ENCODE peak calls at places on chromosomes 2 and 18, in eight cellular contexts. C is HCT116, M is K562, V is SK-N-SH, D is H1, Z is HepG2, O is endothelial cell of umbilical vein, F is GM12878. E is an unnamed sample.

GRCh38 chr18:6885992-6886823 is 156.7 kb downstream of the ARHGAP28 start:
- DNase-seq in D (no peak), Z (peak; percentile 35), C (no peak), M (peak; percentile 70), F (no peak), O (peak; percentile 62), V (peak; percentile 65), E (peak; percentile 77)

GRCh38 chr2:185738679-185739472 is at the start of gene FSIP2:
- DNase-seq in F (no peak), V (no peak), Z (peak; percentile 65), D (peak; percentile 89), O (peak; percentile 84), M (peak; percentile 63), C (no peak), E (peak; percentile 94)

GRCh38 chr18:5175378-5175777 is 21.7 kb downstream of the AKAIN1 start:
- DNase-seq in O (no peak), F (no peak), D (no peak), M (no peak), C (no peak), V (no peak), Z (no peak), E (no peak)

GRCh38 chr18:37484893-37485834 is 80.4 kb downstream of the CELF4 start:
- DNase-seq in V (no peak), C (peak; percentile 8), M (peak; percentile 71), D (peak; percentile 43), F (no peak), Z (no peak), O (no peak), E (peak; percentile 78)

GRCh38 chr2:181036848-181037603 is 56.6 kb downstream of the UBE2E3 start:
- DNase-seq in M (no peak), V (no peak), Z (no peak), D (no peak), O (no peak), F (no peak), C (no peak), E (no peak)

GRCh38 chr18:58373486-58373885 is 255.4 kb downstream of the ALPK2 start:
- DNase-seq in D (no peak), F (no peak), O (no peak), Z (no peak), V (no peak), M (no peak), C (no peak), E (no peak)

GRCh38 chr2:196798980-196799379 is 503 bp downstream of the GTF3C3 start:
- DNase-seq in M (peak; percentile 7), C (no peak), V (peak; percentile 12), D (no peak), O (no peak), F (no peak), Z (peak; percentile 23), E (no peak)

GRCh38 chr2:131105950-131106801 is 1.0 kb downstream of the PLEKHB2 start:
- DNase-seq in O (peak; percentile 57), M (peak; percentile 40), F (peak; percentile 16), V (peak; percentile 27), C (no peak), Z (peak; percentile 84), D (no peak), E (peak; percentile 30)

GRCh38 chr18:42446195-42446594 is 491.2 kb downstream of the PIK3C3 start:
- DNase-seq in V (no peak), C (no peak), Z (peak; percentile 94), O (peak; percentile 2), F (no peak), D (no peak), M (no peak), E (no peak)

GRCh38 chr2:43027103-43027482 is 199.3 kb downstream of the ZFP36L2 start:
- DNase-seq in Z (no peak), D (no peak), V (no peak), M (no peak), O (no peak), F (no peak), C (no peak), E (no peak)

GRCh38 chr2:166234112-166234846 is 106.5 kb upstream of the SCN1A start:
- DNase-seq in Z (peak; percentile 58), M (no peak), D (no peak), O (peak; percentile 88), C (no peak), F (no peak), V (no peak), E (no peak)

GRCh38 chr2:240060977-240061591 is 7.8 kb upstream of the OR6B3 start:
- DNase-seq in C (peak; percentile 54), F (no peak), M (peak; percentile 24), D (no peak), Z (peak; percentile 57), O (peak; percentile 60), V (peak; percentile 63), E (peak; percentile 69)

GRCh38 chr2:13884271-13884976 is 748.1 kb upstream of the LRATD1 start:
- DNase-seq in Z (no peak), C (no peak), D (no peak), M (no peak), F (no peak), V (no peak), O (no peak), E (peak; percentile 10)

GRCh38 chr18:35408843-35409261 is 31.7 kb upstream of the ZNF396 start:
- DNase-seq in Z (peak; percentile 65), O (no peak), V (no peak), F (no peak), M (no peak), C (no peak), D (no peak), E (no peak)

GRCh38 chr2:176132397-176133086 is 3.0 kb downstream of the HOXD8 start:
- DNase-seq in C (no peak), Z (no peak), M (no peak), V (no peak), F (no peak), D (no peak), O (peak; percentile 86), E (no peak)

GRCh38 chr2:70214958-70215357 is 24.1 kb upstream of the C2orf42 start:
- DNase-seq in O (no peak), F (no peak), M (no peak), V (no peak), C (no peak), Z (no peak), D (no peak), E (no peak)

GRCh38 chr2:101328474-101329007 is 20.0 kb upstream of the RNF149 start:
- DNase-seq in Z (no peak), M (no peak), O (peak; percentile 98), C (no peak), F (peak; percentile 11), V (no peak), D (no peak), E (no peak)

GRCh38 chr2:191366199-191366598 is 121.0 kb downstream of the MYO1B start:
- DNase-seq in M (no peak), D (no peak), Z (no peak), C (no peak), O (no peak), F (no peak), V (no peak), E (no peak)

GRCh38 chr2:38248707-38249106 is 128.4 kb downstream of the ATL2 start:
- DNase-seq in M (no peak), D (no peak), F (no peak), V (peak; percentile 27), Z (no peak), C (no peak), O (no peak), E (no peak)

DNA sequence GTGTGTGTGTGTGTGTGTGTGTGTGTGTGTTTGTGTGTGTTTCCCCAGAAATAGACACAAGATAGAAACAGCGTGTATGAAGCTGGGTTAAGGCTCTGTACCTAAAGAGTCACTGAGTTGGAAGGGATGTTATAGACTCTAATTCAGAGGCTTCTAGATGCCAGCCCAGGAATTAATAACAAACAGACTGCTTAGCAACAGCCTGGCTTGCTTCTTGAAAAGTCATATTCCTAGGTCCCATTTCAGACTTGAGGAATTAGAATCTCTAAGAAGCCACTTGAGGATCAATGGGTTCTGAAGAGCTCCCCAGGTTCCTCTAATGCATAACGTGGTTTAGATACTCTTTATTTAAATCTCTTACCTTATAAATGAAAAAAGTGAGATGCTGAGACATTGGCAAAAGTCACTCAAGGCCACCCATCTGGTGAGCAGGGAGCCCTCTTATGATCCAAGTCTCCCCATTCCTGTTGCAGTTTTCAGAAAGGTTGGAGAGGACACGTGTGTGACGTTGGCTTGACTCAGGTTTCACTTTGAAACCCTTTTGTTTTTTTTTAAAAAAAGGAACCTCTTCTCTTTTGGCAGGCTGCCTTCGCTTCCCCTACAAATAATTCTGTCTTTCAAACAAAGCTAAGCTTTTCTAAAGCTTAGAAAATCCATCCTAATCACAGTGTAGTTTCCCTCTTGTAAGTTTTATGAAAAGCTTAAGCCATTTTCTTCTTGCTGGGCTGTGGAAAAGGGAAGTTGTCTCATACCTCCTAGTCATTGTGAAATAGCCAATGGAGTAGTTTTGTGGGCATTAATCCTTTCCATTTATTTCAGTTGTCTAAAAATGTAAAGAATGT is 878.4 kb downstream of the RNF144A start:
- DNase-seq in C (no peak), M (no peak), F (no peak), O (no peak), D (no peak), Z (no peak), V (no peak), E (no peak)
- H2AFZ ChIP-seq in C (no peak overlapping the region), M (no peak overlapping the region), F (peak overlapping the region; percentile 15), O (no peak overlapping the region), D (no peak overlapping the region), Z (no peak overlapping the region), V (no peak overlapping the region), E (no peak overlapping the region)

GRCh38 chr2:61898810-61899209 is 6.7 kb upstream of the COMMD1 start:
- DNase-seq in M (no peak), D (no peak), C (no peak), O (peak; percentile 30), V (peak; percentile 35), Z (peak; percentile 46), F (no peak), E (peak; percentile 21)
- TF ChIP-seq CTCF in M (peak; percentile 73), D (no peak), C (peak; percentile 56), O (peak; percentile 37), V (peak; percentile 60), Z (peak; percentile 73), F (peak; percentile 67), E (peak; percentile 43)

GRCh38 chr2:119323459-119323858 is 43.2 kb downstream of the C2orf76 start:
- DNase-seq in O (no peak), Z (no peak), D (no peak), C (no peak), F (no peak), M (no peak), V (no peak), E (no peak)
- TF ChIP-seq POLR2AphosphoS5 in O (no peak), Z (no peak), D (no peak), C (no peak), F (no peak), M (no peak), V (no peak), E (no peak)

GRCh38 chr18:76544511-76545350 is 49.7 kb upstream of the ZNF516 start:
- DNase-seq in F (no peak), C (no peak), D (no peak), V (no peak), Z (no peak), O (no peak), M (no peak), E (no peak)

GRCh38 chr18:76548541-76548940 is 53.5 kb upstream of the ZNF516 start:
- DNase-seq in F (no peak), C (no peak), D (no peak), M (no peak), O (no peak), Z (no peak), V (no peak), E (no peak)

GRCh38 chr18:76547306-76547705 is 52.3 kb upstream of the ZNF516 start:
- DNase-seq in Z (no peak), M (no peak), F (no peak), C (no peak), D (no peak), O (no peak), V (no peak), E (no peak)

GRCh38 chr18:76546282-76546572 is 51.2 kb upstream of the ZNF516 start:
- DNase-seq in M (no peak), V (no peak), C (no peak), Z (no peak), F (no peak), D (no peak), O (no peak), E (no peak)

GRCh38 chr18:76545433-76546281 is 50.6 kb upstream of the ZNF516 start:
- DNase-seq in Z (no peak), F (no peak), O (no peak), M (no peak), D (no peak), C (no peak), V (no peak), E (no peak)
- H2AFZ ChIP-seq in Z (no peak overlapping the region), F (no peak overlapping the region), O (no peak overlapping the region), M (no peak overlapping the region), D (no peak overlapping the region), C (no peak overlapping the region), V (no peak overlapping the region), E (peak overlapping the region; percentile 84)